ENCODE peak calls at places on chromosome 13, in five cellular contexts. E, D, T, F and Z are unnamed samples.

GRCh38 chr13:49806126-49806536 is 13.6 kb upstream of the KPNA3 start:
- DNase-seq in F (no peak), D (no peak), T (no peak), E (no peak), Z (no peak)

GRCh38 chr13:19634129-19634740 is 776 bp downstream of the MPHOSPH8 start:
- DNase-seq in T (peak; percentile 23), E (peak; percentile 57), F (peak; percentile 64), D (peak; percentile 28), Z (no peak)

GRCh38 chr13:108155185-108156106 is 59.9 kb downstream of the LIG4 start:
- DNase-seq in E (peak; percentile 52), F (peak; percentile 80), D (peak; percentile 41), T (no peak), Z (no peak)

GRCh38 chr13:101390461-101390860 is 25.8 kb downstream of the NALCN start:
- DNase-seq in E (peak; percentile 30), T (no peak), D (no peak), F (no peak), Z (no peak)

GRCh38 chr13:109657395-109657794 is 129.0 kb downstream of the IRS2 start:
- DNase-seq in E (no peak), T (no peak), F (no peak), D (no peak), Z (no peak)

GRCh38 chr13:74662895-74663294 is 528.7 kb upstream of the KLF12 start:
- DNase-seq in F (no peak), T (no peak), D (no peak), E (no peak), Z (no peak)

GRCh38 chr13:46571941-46572340 is 19.0 kb downstream of the LRCH1 start:
- DNase-seq in E (no peak), T (no peak), F (no peak), D (no peak), Z (no peak)

GRCh38 chr13:111533900-111534645 is 213.6 kb downstream of the TEX29 start:
- DNase-seq in D (no peak), F (no peak), E (no peak), T (no peak), Z (no peak)

GRCh38 chr13:35163674-35164073 is 221.6 kb downstream of the NBEA start:
- DNase-seq in F (no peak), D (no peak), E (no peak), T (no peak), Z (no peak)

GRCh38 chr13:50133277-50133953 is 118.2 kb downstream of the KCNRG start:
- DNase-seq in E (no peak), D (no peak), T (no peak), F (no peak), Z (no peak)

GRCh38 chr13:74438911-74439310 is 304.7 kb upstream of the KLF12 start:
- DNase-seq in E (no peak), D (no peak), T (no peak), F (no peak), Z (no peak)

GRCh38 chr13:75353786-75354193 is 128.2 kb downstream of the TBC1D4 start:
- DNase-seq in E (peak; percentile 39), F (no peak), D (peak; percentile 30), T (no peak), Z (no peak)

GRCh38 chr13:94169783-94170513 is 309.5 kb downstream of the DCT start:
- DNase-seq in D (no peak), F (no peak), E (no peak), T (peak; percentile 23), Z (no peak)

GRCh38 chr13:112131740-112132113 is 64.8 kb downstream of the SOX1 start:
- DNase-seq in T (no peak), F (no peak), E (no peak), D (no peak), Z (no peak)

GRCh38 chr13:23159205-23159586 is 21.6 kb upstream of the SGCG start:
- DNase-seq in E (peak; percentile 13), D (no peak), T (no peak), F (no peak), Z (peak; percentile 67)

GRCh38 chr13:48486836-48487235 is 46.0 kb downstream of the RCBTB2 start:
- DNase-seq in F (no peak), T (no peak), D (no peak), E (no peak), Z (no peak)

GRCh38 chr13:24292476-24292875 is 16.9 kb upstream of the C1QTNF9 start:
- DNase-seq in D (no peak), F (no peak), T (no peak), E (no peak), Z (no peak)

GRCh38 chr13:49220035-49220855 is at the start of gene MLNR:
- DNase-seq in F (no peak), T (no peak), D (no peak), E (no peak), Z (no peak)

GRCh38 chr13:79289557-79289956 is 116.5 kb downstream of the RBM26 start:
- DNase-seq in D (no peak), E (no peak), F (no peak), T (no peak), Z (no peak)

GRCh38 chr13:36130542-36131214 is 504 bp downstream of the DCLK1 start:
- DNase-seq in T (no peak), E (no peak), D (no peak), F (no peak), Z (peak; percentile 74)

GRCh38 chr13:58869566-58869965 is 1238.0 kb downstream of the PCDH17 start:
- DNase-seq in T (no peak), E (no peak), D (no peak), F (no peak), Z (no peak)

GRCh38 chr13:83088858-83089257 is 793.4 kb downstream of the SLITRK1 start:
- DNase-seq in E (no peak), T (no peak), D (no peak), F (no peak), Z (no peak)

GRCh38 chr13:83086948-83087347 is 795.3 kb downstream of the SLITRK1 start:
- DNase-seq in T (no peak), D (no peak), F (no peak), E (peak; percentile 4), Z (no peak)

GRCh38 chr13:83085186-83085900 is 796.9 kb downstream of the SLITRK1 start:
- DNase-seq in F (no peak), D (no peak), T (no peak), E (peak; percentile 69), Z (no peak)
- H3K27ac ChIP-seq in F (no peak overlapping the region), D (no peak overlapping the region), T (no peak overlapping the region), E (peak overlapping the region; percentile 64), Z (no peak overlapping the region)

GRCh38 chr13:45398862-45399261 is 19.3 kb downstream of the SLC25A30 start:
- DNase-seq in E (no peak), T (no peak), F (peak; percentile 72), D (no peak), Z (no peak)

GRCh38 chr13:45396548-45397095 is 21.6 kb downstream of the SLC25A30 start:
- DNase-seq in D (no peak), E (peak; percentile 23), T (no peak), F (no peak), Z (no peak)

GRCh38 chr13:45391926-45392325 is 26.2 kb downstream of the SLC25A30 start:
- DNase-seq in E (no peak), T (no peak), D (no peak), F (no peak), Z (no peak)

GRCh38 chr13:45392811-45393210 is 25.4 kb downstream of the SLC25A30 start:
- DNase-seq in D (no peak), T (no peak), F (no peak), E (no peak), Z (no peak)

DNA sequence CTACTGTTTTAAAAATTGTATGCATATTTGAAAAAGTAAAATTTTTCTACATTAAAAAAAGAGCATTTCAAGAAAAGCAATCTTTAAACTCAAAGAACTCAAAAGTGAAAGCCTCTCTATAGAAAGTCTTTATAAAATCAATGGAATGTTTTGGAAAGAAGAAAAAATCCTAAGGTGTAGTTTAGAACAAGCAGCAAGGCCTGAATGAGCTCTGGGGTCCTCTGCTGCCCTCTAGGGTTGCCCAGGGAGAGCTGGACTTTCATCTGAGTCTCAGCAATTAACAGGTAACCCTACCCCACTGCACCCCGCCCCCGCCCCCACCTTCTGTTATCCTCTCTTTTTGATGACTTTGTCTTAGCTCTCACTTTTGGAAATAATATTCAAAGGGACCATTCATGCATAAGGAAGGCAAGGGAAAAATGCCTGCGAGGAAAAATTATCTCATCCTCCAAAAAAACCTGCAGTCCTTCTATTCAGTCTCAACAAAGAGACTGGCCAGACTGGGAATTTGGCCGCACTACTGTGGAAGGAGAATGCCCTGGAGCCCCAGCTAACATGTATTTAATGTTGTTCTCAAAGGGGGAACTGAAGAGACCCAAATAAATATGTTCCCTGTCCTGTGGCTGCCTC is 24.1 kb downstream of the SLC25A30 start:
- DNase-seq in E (peak; percentile 54), D (peak; percentile 53), T (peak; percentile 61), F (peak; percentile 77), Z (no peak)
- TF ChIP-seq CTCF in E (peak; percentile 59), D (peak; percentile 61), T (no peak), F (peak; percentile 35), Z (peak; percentile 50)

GRCh38 chr13:30135351-30135750 is 172.0 kb downstream of the KATNAL1 start:
- DNase-seq in F (no peak), D (no peak), T (no peak), E (no peak), Z (no peak)

GRCh38 chr13:30135868-30136267 is 171.5 kb downstream of the KATNAL1 start:
- DNase-seq in F (no peak), D (no peak), E (no peak), T (no peak), Z (no peak)

GRCh38 chr13:30133554-30133912 is 173.8 kb downstream of the KATNAL1 start:
- DNase-seq in T (no peak), F (peak; percentile 69), D (no peak), E (no peak), Z (no peak)

GRCh38 chr13:30133976-30134375 is 173.4 kb downstream of the KATNAL1 start:
- DNase-seq in F (no peak), T (no peak), E (no peak), D (no peak), Z (no peak)

GRCh38 chr13:30134578-30134977 is 172.8 kb downstream of the KATNAL1 start:
- DNase-seq in E (no peak), F (no peak), D (no peak), T (no peak), Z (no peak)
- TF ChIP-seq POLR2A in E (no peak), F (no peak), D (no peak), T (no peak), Z (no peak)

GRCh38 chr13:97223711-97224461 is 1.8 kb downstream of the MBNL2 start:
- DNase-seq in F (peak; percentile 80), T (peak; percentile 83), E (peak; percentile 96), D (peak; percentile 59), Z (no peak)

GRCh38 chr13:97225533-97225932 is 3.4 kb downstream of the MBNL2 start:
- DNase-seq in E (no peak), T (no peak), D (no peak), F (no peak), Z (no peak)

GRCh38 chr13:97224544-97225324 is 2.6 kb downstream of the MBNL2 start:
- DNase-seq in D (no peak), F (peak; percentile 70), E (peak; percentile 41), T (peak; percentile 68), Z (peak; percentile 85)

GRCh38 chr13:97226788-97227627 is 4.9 kb downstream of the MBNL2 start:
- DNase-seq in E (no peak), F (peak; percentile 59), D (no peak), T (no peak), Z (no peak)

DNA sequence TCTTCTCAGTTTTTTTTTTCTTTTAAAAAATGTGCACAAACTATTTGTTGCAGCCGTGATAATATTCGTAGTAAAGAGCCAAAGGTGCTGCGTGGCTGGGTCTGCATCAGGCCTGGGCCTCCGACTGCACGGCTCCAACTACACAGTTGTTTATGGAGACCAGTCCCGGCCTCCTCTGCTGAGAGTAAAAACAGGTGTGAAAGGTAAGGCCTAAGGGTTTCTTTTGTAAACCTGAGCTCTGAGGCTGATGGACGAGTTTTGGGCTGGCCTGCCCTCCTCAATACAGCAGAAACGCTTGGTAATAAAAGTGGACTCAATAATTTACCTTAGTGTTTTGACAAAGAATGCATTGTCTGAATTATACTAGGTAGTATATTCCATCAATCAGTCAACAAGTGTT is 3.9 kb downstream of the MBNL2 start:
- DNase-seq in F (no peak), T (no peak), D (no peak), E (no peak), Z (no peak)
- H3K27ac ChIP-seq in F (peak overlapping the region; percentile 69), T (peak overlapping the region; percentile 89), D (peak overlapping the region; percentile 94), E (peak overlapping the region; percentile 7), Z (peak overlapping the region; percentile 96)